ENCODE peak calls at places on chromosome 7, in eight cellular contexts. N, K, V, J, B, T, W and Z are unnamed samples.

GRCh38 chr7:38190010-38190409 is 12.0 kb downstream of the STARD3NL start:
- DNase-seq in N (no peak), K (no peak), V (no peak), J (no peak), B (no peak), T (no peak), W (no peak), Z (no peak)

GRCh38 chr7:121113288-121113687 is 124.8 kb downstream of the CPED1 start:
- DNase-seq in N (no peak), K (no peak), V (no peak), J (no peak), B (no peak), T (no peak), W (peak), Z (peak)

GRCh38 chr7:29946428-29947186 is 43.0 kb downstream of the SCRN1 start:
- DNase-seq in N (no peak), K (peak), V (peak), J (no peak), B (peak), T (no peak), W (peak), Z (peak)

GRCh38 chr7:104363355-104363754 is 35.0 kb downstream of the LHFPL3 start:
- DNase-seq in N (no peak), K (no peak), V (no peak), J (no peak), B (no peak), T (no peak), W (no peak), Z (no peak)

GRCh38 chr7:129191272-129191671 is 2.8 kb downstream of the SMO start:
- DNase-seq in N (no peak), K (no peak), V (peak), J (no peak), B (no peak), T (no peak), W (no peak), Z (no peak)

GRCh38 chr7:70006411-70006920 is 408.2 kb downstream of the AUTS2 start:
- DNase-seq in N (no peak), K (peak), V (peak), J (no peak), B (no peak), T (no peak), W (no peak), Z (no peak)

GRCh38 chr7:138891446-138891810 is 89.8 kb downstream of the KIAA1549 start:
- DNase-seq in N (no peak), K (no peak), V (peak), J (no peak), B (no peak), T (no peak), W (no peak), Z (no peak)

GRCh38 chr7:41599760-41600159 is 103.1 kb downstream of the INHBA start:
- DNase-seq in N (no peak), K (no peak), V (peak), J (no peak), B (no peak), T (no peak), W (no peak), Z (no peak)

GRCh38 chr7:79927116-79927515 is 207.5 kb upstream of the GNAI1 start:
- DNase-seq in N (no peak), K (no peak), V (no peak), J (no peak), B (no peak), T (no peak), W (peak), Z (no peak)

GRCh38 chr7:120014920-120015465 is 258.0 kb upstream of the KCND2 start:
- DNase-seq in N (no peak), K (no peak), V (no peak), J (no peak), B (no peak), T (no peak), W (peak), Z (peak)

GRCh38 chr7:8371742-8372141 is 61.7 kb upstream of the NXPH1 start:
- DNase-seq in N (no peak), K (no peak), V (peak), J (no peak), B (no peak), T (no peak), W (no peak), Z (no peak)

GRCh38 chr7:95691464-95691863 is 80.9 kb upstream of the DYNC1I1 start:
- DNase-seq in N (no peak), K (no peak), V (peak), J (no peak), B (no peak), T (no peak), W (no peak), Z (no peak)

GRCh38 chr7:52325237-52325636 is 710.2 kb upstream of the POM121L12 start:
- DNase-seq in N (no peak), K (no peak), V (no peak), J (no peak), B (no peak), T (no peak), W (no peak), Z (no peak)

GRCh38 chr7:66344166-66344565 is 139.0 kb downstream of the TPST1 start:
- DNase-seq in N (no peak), K (no peak), V (no peak), J (no peak), B (no peak), T (no peak), W (no peak), Z (no peak)

GRCh38 chr7:88042157-88042556 is 108.1 kb downstream of the ADAM22 start:
- DNase-seq in N (no peak), K (no peak), V (no peak), J (no peak), B (no peak), T (no peak), W (no peak), Z (no peak)

GRCh38 chr7:73973091-73973490 is 54.9 kb upstream of the ELN start:
- DNase-seq in N (no peak), K (no peak), V (no peak), J (no peak), B (no peak), T (no peak), W (no peak), Z (no peak)

GRCh38 chr7:79093421-79093820 is 360.0 kb downstream of the MAGI2 start:
- DNase-seq in N (no peak), K (no peak), V (no peak), J (no peak), B (no peak), T (no peak), W (no peak), Z (no peak)

GRCh38 chr7:113128028-113128427 is 9.7 kb upstream of the SMIM30 start:
- DNase-seq in N (no peak), K (no peak), V (no peak), J (peak), B (no peak), T (no peak), W (peak), Z (peak)

GRCh38 chr7:37999673-38000072 is 79.2 kb downstream of the EPDR1 start:
- DNase-seq in N (no peak), K (no peak), V (no peak), J (no peak), B (no peak), T (no peak), W (peak), Z (no peak)

GRCh38 chr7:139588632-139589031 is 65.1 kb downstream of the CLEC2L start:
- DNase-seq in N (no peak), K (no peak), V (no peak), J (no peak), B (no peak), T (no peak), W (peak), Z (peak)

GRCh38 chr7:151809864-151810170 is 67.1 kb downstream of the PRKAG2 start:
- DNase-seq in N (no peak), K (no peak), V (no peak), J (no peak), B (no peak), T (no peak), W (no peak), Z (no peak)

GRCh38 chr7:26860361-26860760 is 4.0 kb downstream of the SKAP2 start:
- DNase-seq in N (no peak), K (no peak), V (peak), J (peak), B (peak), T (no peak), W (no peak), Z (peak)

GRCh38 chr7:64308019-64308275 is 5.8 kb upstream of the ZNF736 start:
- DNase-seq in N (no peak), K (peak), V (no peak), J (no peak), B (peak), T (no peak), W (no peak), Z (no peak)

GRCh38 chr7:158018971-158019645 is 568.5 kb downstream of the PTPRN2 start:
- DNase-seq in N (no peak), K (no peak), V (no peak), J (no peak), B (no peak), T (no peak), W (no peak), Z (no peak)

GRCh38 chr7:111638048-111638447 is 75.8 kb upstream of the IMMP2L start:
- DNase-seq in N (no peak), K (no peak), V (no peak), J (no peak), B (no peak), T (no peak), W (no peak), Z (no peak)

GRCh38 chr7:97096037-97096436 is 21.5 kb upstream of the SDHAF3 start:
- DNase-seq in N (no peak), K (no peak), V (peak), J (no peak), B (no peak), T (no peak), W (no peak), Z (no peak)

GRCh38 chr7:135467207-135467711 is 42.6 kb downstream of the CNOT4 start:
- DNase-seq in N (no peak), K (no peak), V (no peak), J (no peak), B (no peak), T (no peak), W (no peak), Z (no peak)

GRCh38 chr7:132437730-132438129 is 138.5 kb downstream of the PLXNA4 start:
- DNase-seq in N (no peak), K (no peak), V (no peak), J (no peak), B (no peak), T (no peak), W (no peak), Z (no peak)